ENCODE peak calls at places on chromosomes 2 and 18, in six cellular contexts. A is heart left ventricle, R is left ventricle myocardium inferior, Y is GM23248, S is PC-9, N is mammary epithelial cell. G is an unnamed sample. For H3K4me1, the result is how much of the 10 kb centered on the place peaks cover.

GRCh38 chr18:23844991-23845680 is 155.9 kb downstream of the LAMA3 start:
- DNase-seq in A (no peak), R (no peak), Y (peak), S (peak), N (peak), G (no peak)

GRCh38 chr2:229835601-229836283 is 86.1 kb downstream of the TRIP12 start:
- DNase-seq in A (no peak), R (no peak), Y (peak), S (no peak), N (peak), G (no peak)

GRCh38 chr2:39216495-39217191 is 27.1 kb downstream of the CDKL4 start:
- DNase-seq in A (no peak), R (no peak), Y (no peak), S (no peak), N (no peak), G (no peak)

GRCh38 chr2:152814475-152815030 is 96.1 kb downstream of the ARL6IP6 start:
- DNase-seq in A (no peak), R (no peak), Y (peak), S (no peak), N (peak), G (no peak)

GRCh38 chr2:235776531-235776930 is 282.7 kb downstream of the AGAP1 start:
- DNase-seq in A (no peak), R (no peak), Y (no peak), S (no peak), N (no peak), G (no peak)

GRCh38 chr2:240628507-240629418 is 3.5 kb downstream of the GPR35 start:
- DNase-seq in A (no peak), R (no peak), Y (no peak), S (no peak), N (no peak), G (no peak)

GRCh38 chr2:235746257-235746934 is 252.6 kb downstream of the AGAP1 start:
- DNase-seq in A (peak), R (no peak), Y (peak), S (peak), N (peak), G (peak)

GRCh38 chr2:57893800-57894199 is 152.8 kb upstream of the VRK2 start:
- DNase-seq in A (no peak), R (no peak), Y (no peak), S (no peak), N (no peak), G (no peak)

GRCh38 chr2:218806346-218806978 is 24.5 kb downstream of the CYP27A1 start:
- DNase-seq in A (peak), R (peak), Y (peak), S (peak), N (peak), G (peak)

GRCh38 chr18:75377975-75378673 is 49.4 kb downstream of the SMIM21 start:
- DNase-seq in A (no peak), R (no peak), Y (peak), S (no peak), N (no peak), G (no peak)

GRCh38 chr2:28088970-28089369 is 198.4 kb downstream of the BABAM2 start:
- DNase-seq in A (no peak), R (no peak), Y (peak), S (no peak), N (peak), G (no peak)

GRCh38 chr2:74499269-74499939 is at the start of gene LBX2:
- DNase-seq in A (no peak), R (no peak), Y (peak), S (no peak), N (no peak), G (no peak)

GRCh38 chr2:237483018-237483731 is 3.9 kb upstream of the MLPH start:
- DNase-seq in A (no peak), R (no peak), Y (peak), S (peak), N (peak), G (no peak)

GRCh38 chr2:190809876-190810525 is 70.6 kb upstream of the GLS start:
- DNase-seq in A (no peak), R (no peak), Y (no peak), S (no peak), N (peak), G (no peak)

GRCh38 chr2:233976087-233976486 is 58.9 kb downstream of the TRPM8 start:
- DNase-seq in A (no peak), R (no peak), Y (no peak), S (no peak), N (no peak), G (no peak)

GRCh38 chr18:77065221-77065981 is 67.2 kb downstream of the MBP start:
- DNase-seq in A (peak), R (peak), Y (peak), S (peak), N (peak), G (peak)

GRCh38 chr18:74194691-74195090 is 46.4 kb downstream of the TIMM21 start:
- DNase-seq in A (no peak), R (no peak), Y (peak), S (no peak), N (no peak), G (no peak)

GRCh38 chr2:169361706-169362345 is 508 bp downstream of the LRP2 start:
- DNase-seq in A (no peak), R (no peak), Y (peak), S (no peak), N (peak), G (no peak)

GRCh38 chr2:233093721-233094120 is 33.6 kb downstream of the INPP5D start:
- DNase-seq in A (no peak), R (no peak), Y (no peak), S (no peak), N (no peak), G (no peak)

GRCh38 chr18:46278481-46279465 is 174.6 kb downstream of the HAUS1 start:
- DNase-seq in A (no peak), R (no peak), Y (peak), S (no peak), N (peak), G (no peak)

GRCh38 chr2:121485039-121485438 is 45.6 kb upstream of the RNU4ATAC start:
- DNase-seq in A (no peak), R (no peak), Y (peak), S (no peak), N (peak), G (no peak)

GRCh38 chr2:55111570-55112228 is 61.4 kb upstream of the RTN4 start:
- DNase-seq in A (peak), R (peak), Y (peak), S (peak), N (no peak), G (peak)
- H3K4me3 ChIP-seq in A (no peak), R (peak), Y (peak), S (peak), N (no peak), G (no peak)

GRCh38 chr2:54499666-54500065 is 43.5 kb downstream of the SPTBN1 start:
- DNase-seq in A (no peak), R (no peak), Y (no peak), S (no peak), N (no peak), G (peak)
- H3K27ac ChIP-seq in A (peak), R (peak), Y (no peak), S (no peak), N (no peak), G (peak)

GRCh38 chr2:187544371-187545080 is 9.7 kb downstream of the TFPI start:
- DNase-seq in A (peak), R (no peak), Y (no peak), S (peak), N (no peak), G (no peak)

GRCh38 chr2:187543488-187543887 is 10.7 kb downstream of the TFPI start:
- DNase-seq in A (no peak), R (no peak), Y (peak), S (no peak), N (no peak), G (no peak)

GRCh38 chr2:187541086-187542085 is 12.8 kb downstream of the TFPI start:
- DNase-seq in A (no peak), R (no peak), Y (peak), S (no peak), N (no peak), G (no peak)

GRCh38 chr2:187545238-187545751 is 8.9 kb downstream of the TFPI start:
- DNase-seq in A (no peak), R (no peak), Y (peak), S (no peak), N (no peak), G (no peak)

GRCh38 chr2:187542123-187542522 is 12.1 kb downstream of the TFPI start:
- DNase-seq in A (no peak), R (no peak), Y (peak), S (no peak), N (no peak), G (no peak)
- H3K4me1 ChIP-seq in A (under half), R (half or more), Y (half or more), S (under half), N (under half), G (under half)

GRCh38 chr2:157894694-157895450 is 18.7 kb upstream of the ACVR1 start:
- DNase-seq in A (no peak), R (no peak), Y (peak), S (no peak), N (peak), G (no peak)
- H3K4me3 ChIP-seq in A (no peak), R (no peak), Y (peak), S (no peak), N (no peak), G (no peak)

DNA sequence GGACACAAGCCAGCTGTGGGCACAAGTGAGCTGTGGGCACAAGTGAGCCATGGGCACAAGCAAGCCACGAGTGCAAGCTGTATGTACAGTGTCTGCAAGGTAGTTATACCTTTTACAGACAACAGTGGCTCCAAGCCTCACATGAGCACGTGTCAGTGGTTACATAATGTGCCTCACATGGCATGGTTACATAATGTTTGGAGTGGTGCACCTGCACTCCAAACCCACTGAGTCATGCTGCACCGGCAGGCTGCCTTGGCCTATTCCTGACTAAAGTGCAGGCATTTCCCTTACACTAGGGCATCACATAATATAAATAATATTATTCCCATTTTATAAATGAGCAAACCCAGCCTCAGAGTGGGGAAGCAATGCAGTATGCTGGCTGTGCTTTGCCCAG is 62.6 kb downstream of the MARCO start:
- DNase-seq in A (no peak), R (no peak), Y (no peak), S (no peak), N (peak), G (no peak)
- H3K27ac ChIP-seq in A (no peak), R (no peak), Y (no peak), S (peak), N (no peak), G (no peak)

GRCh38 chr2:45591073-45591472 is 20.0 kb downstream of the SRBD1 start:
- DNase-seq in A (no peak), R (no peak), Y (peak), S (no peak), N (no peak), G (no peak)

GRCh38 chr2:45596761-45597160 is 14.3 kb downstream of the SRBD1 start:
- DNase-seq in A (no peak), R (no peak), Y (no peak), S (no peak), N (no peak), G (no peak)

GRCh38 chr2:45598545-45598944 is 12.5 kb downstream of the SRBD1 start:
- DNase-seq in A (no peak), R (no peak), Y (no peak), S (no peak), N (no peak), G (no peak)

DNA sequence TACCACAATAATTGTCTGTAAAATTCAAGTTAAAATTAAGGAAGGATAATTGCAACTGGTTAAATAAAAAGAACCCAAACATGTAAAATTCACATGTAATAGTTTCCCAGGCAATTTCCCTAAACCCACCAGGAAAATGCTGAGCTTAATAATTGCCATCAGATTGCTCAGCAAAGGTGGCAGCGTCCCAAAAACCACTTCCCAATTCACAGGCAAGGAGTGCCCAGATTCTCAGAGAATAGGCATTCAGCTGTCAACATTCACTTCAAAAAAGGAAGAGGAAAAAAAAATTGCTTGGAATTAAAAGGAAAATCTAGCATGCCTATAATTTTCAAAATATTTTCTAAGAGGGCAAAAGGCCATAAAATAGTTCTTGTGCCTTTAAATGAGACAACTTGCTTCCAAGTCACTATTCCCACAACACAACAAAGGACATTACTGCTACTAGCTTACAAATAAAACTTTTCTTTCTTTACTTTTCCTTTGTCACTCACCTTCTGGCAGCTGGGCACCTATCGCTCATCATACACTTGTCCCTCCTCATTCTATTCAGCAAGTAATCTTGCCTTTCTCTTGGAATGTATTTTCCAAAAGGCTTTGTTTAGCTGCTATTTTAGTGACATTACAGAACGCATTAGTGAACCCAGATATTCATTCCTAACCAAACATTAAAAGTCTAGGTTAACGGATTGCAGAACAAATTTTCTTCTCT is 15.2 kb downstream of the SRBD1 start:
- DNase-seq in A (peak), R (peak), Y (peak), S (no peak), N (peak), G (peak)
- H3K4me1 ChIP-seq in A (under half), R (under half), Y (under half), S (under half), N (under half), G (under half)

GRCh38 chr2:88896971-88897370 is 205.5 kb downstream of the RPIA start:
- DNase-seq in A (no peak), R (no peak), Y (no peak), S (no peak), N (no peak), G (no peak)
- H3K4me3 ChIP-seq in A (no peak), R (no peak), Y (no peak), S (no peak), N (no peak), G (no peak)

GRCh38 chr2:231245253-231246094 is 47.0 kb downstream of the ARMC9 start:
- DNase-seq in A (no peak), R (no peak), Y (no peak), S (peak), N (peak), G (no peak)
- H3K27ac ChIP-seq in A (no peak), R (no peak), Y (no peak), S (no peak), N (no peak), G (no peak)

GRCh38 chr18:3665780-3666525 is 216.0 kb downstream of the TGIF1 start:
- DNase-seq in A (peak), R (peak), Y (peak), S (peak), N (peak), G (peak)
- H3K4me1 ChIP-seq in A (under half), R (under half), Y (under half), S (under half), N (under half), G (under half)

G was measured in heart right ventricle.